ENCODE peak calls at places on chromosomes 3 and 15, in ten cellular contexts. G is stimulated activated CD4-positive, alpha-beta T cell treated with anti-CD3 and anti-CD28 coated beads, TNF-alpha, amount 100 ng/mL, for 48 hours; A is renal cortical epithelial cell; Z is heart right ventricle; Y is midbrain; C is Kasumi-1; E is naive thymus-derived CD8-positive, alpha-beta T cell; S is fibroblast of lung; L is left ventricle myocardium superior; Q is ovary. T is an unnamed sample.

GRCh38 chr15:42064271-42064670 is 30.1 kb downstream of the PLA2G4D start:
- DNase-seq in Q (no peak), A (no peak), Y (no peak), L (no peak), Z (no peak), G (no peak), S (no peak), E (no peak), C (no peak), T (no peak)

GRCh38 chr15:101394056-101394630 is 95.4 kb downstream of the PCSK6 start:
- DNase-seq in L (no peak), C (no peak), Q (no peak), Z (no peak), A (no peak), E (no peak), S (no peak), Y (no peak), G (no peak), T (no peak)

GRCh38 chr3:139309880-139310279 is 33.9 kb upstream of the MRPS22 start:
- DNase-seq in A (peak; percentile 84), C (no peak), E (no peak), G (no peak), L (no peak), S (peak; percentile 69), Z (no peak), Y (no peak), Q (no peak), T (no peak)

GRCh38 chr3:33372218-33373081 is 67.8 kb downstream of the UBP1 start:
- DNase-seq in A (peak; percentile 71), C (peak; percentile 81), Y (peak; percentile 71), S (peak; percentile 78), E (peak; percentile 15), G (peak; percentile 22), L (no peak), Z (peak; percentile 34), Q (no peak), T (peak; percentile 35)

GRCh38 chr3:156388469-156389150 is 166.3 kb downstream of the SSR3 start:
- DNase-seq in Y (no peak), C (no peak), L (peak; percentile 47), E (no peak), A (peak; percentile 6), Q (no peak), G (no peak), S (peak; percentile 99), Z (peak; percentile 57), T (peak; percentile 83)

GRCh38 chr3:101695779-101696372 is 9.4 kb upstream of the RPL24 start:
- DNase-seq in L (no peak), Z (peak; percentile 38), A (peak; percentile 61), S (peak; percentile 50), E (peak; percentile 25), Y (no peak), G (peak; percentile 45), C (no peak), Q (no peak), T (no peak)

GRCh38 chr3:196341142-196341541 is 3.0 kb upstream of the TM4SF19 start:
- DNase-seq in Z (no peak), A (peak; percentile 35), C (peak; percentile 49), S (peak; percentile 70), G (no peak), E (no peak), Q (no peak), Y (no peak), L (no peak), T (peak; percentile 43)

GRCh38 chr15:51589881-51590570 is 32.5 kb downstream of the DMXL2 start:
- DNase-seq in L (no peak), C (peak; percentile 80), E (no peak), A (no peak), S (no peak), Z (no peak), Q (no peak), G (no peak), Y (no peak), T (no peak)

GRCh38 chr3:22241110-22241509 is 490.1 kb upstream of the ZNF385D start:
- DNase-seq in C (no peak), A (no peak), Q (no peak), S (no peak), L (no peak), G (no peak), E (no peak), Y (no peak), Z (no peak), T (no peak)

GRCh38 chr3:58633157-58633865 is 33.3 kb downstream of the FAM3D start:
- DNase-seq in Y (no peak), E (no peak), G (no peak), Z (no peak), A (no peak), Q (no peak), C (no peak), S (no peak), L (no peak), T (no peak)

GRCh38 chr15:100725121-100726069 is 123.0 kb downstream of the ASB7 start:
- DNase-seq in C (no peak), A (peak; percentile 84), S (peak; percentile 95), G (no peak), Z (no peak), E (no peak), L (no peak), Y (no peak), Q (no peak), T (peak; percentile 78)

GRCh38 chr3:159559771-159560170 is 428.9 kb upstream of the IL12A start:
- DNase-seq in Y (no peak), E (no peak), Q (no peak), C (no peak), L (no peak), S (peak; percentile 25), Z (no peak), A (no peak), G (no peak), T (no peak)

GRCh38 chr3:158104346-158105020 is 1.7 kb downstream of the SHOX2 start:
- DNase-seq in S (no peak), Y (no peak), E (no peak), Q (no peak), C (no peak), Z (no peak), L (no peak), A (no peak), G (no peak), T (no peak)

GRCh38 chr15:80659375-80659774 is 35.7 kb upstream of the ABHD17C start:
- DNase-seq in Y (no peak), G (no peak), S (no peak), Q (no peak), Z (no peak), L (no peak), E (no peak), A (no peak), C (no peak), T (no peak)

GRCh38 chr3:16849240-16849639 is 35.5 kb upstream of the PLCL2 start:
- DNase-seq in Q (peak; percentile 46), G (peak; percentile 65), L (peak; percentile 49), A (peak; percentile 25), E (peak; percentile 64), C (no peak), Z (peak; percentile 84), Y (peak; percentile 33), S (peak; percentile 75), T (no peak)

GRCh38 chr15:63389902-63390301 is 8.3 kb upstream of the CA12 start:
- DNase-seq in Q (peak; percentile 45), E (no peak), L (peak; percentile 46), G (no peak), C (no peak), S (no peak), A (peak; percentile 49), Z (no peak), Y (no peak), T (no peak)

GRCh38 chr3:110381992-110382391 is 689.6 kb upstream of the NECTIN3 start:
- DNase-seq in Q (no peak), A (peak; percentile 42), G (no peak), S (no peak), L (no peak), C (no peak), Y (no peak), Z (no peak), E (no peak), T (no peak)

GRCh38 chr15:25060472-25060803 is 105.7 kb downstream of the SNRPN start:
- DNase-seq in Q (peak; percentile 18), A (no peak), C (no peak), G (no peak), Z (no peak), E (no peak), Y (no peak), L (no peak), S (no peak), T (no peak)

GRCh38 chr3:94115482-94115881 is 52.6 kb downstream of the NSUN3 start:
- DNase-seq in L (no peak), S (peak; percentile 45), G (no peak), C (peak; percentile 44), Y (peak; percentile 74), E (no peak), Z (no peak), Q (no peak), A (peak; percentile 34), T (no peak)

GRCh38 chr15:26628879-26629529 is 143.9 kb downstream of the GABRB3 start:
- DNase-seq in S (peak; percentile 57), A (peak; percentile 44), C (no peak), G (no peak), Y (no peak), Q (peak; percentile 88), E (no peak), Z (peak; percentile 40), L (peak; percentile 84), T (no peak)

GRCh38 chr15:100099976-100100375 is 241.8 kb downstream of the ADAMTS17 start:
- DNase-seq in G (no peak), Q (no peak), S (no peak), Y (no peak), L (no peak), Z (no peak), A (no peak), C (no peak), E (no peak), T (no peak)

GRCh38 chr3:130725746-130726145 is 20.9 kb downstream of the PIK3R4 start:
- DNase-seq in G (no peak), L (no peak), S (peak; percentile 52), Y (no peak), Z (no peak), Q (no peak), C (no peak), A (no peak), E (no peak), T (no peak)

GRCh38 chr3:4845882-4846281 is 133.4 kb upstream of the BHLHE40 start:
- DNase-seq in S (no peak), L (no peak), Y (no peak), E (no peak), A (no peak), C (no peak), G (no peak), Z (no peak), Q (no peak), T (no peak)

GRCh38 chr15:37789881-37790280 is 144.6 kb upstream of the TMCO5A start:
- DNase-seq in E (no peak), Q (no peak), C (no peak), Z (no peak), A (peak; percentile 93), Y (no peak), G (no peak), S (peak; percentile 88), L (no peak), T (no peak)

GRCh38 chr15:89016549-89017041 is 71.7 kb upstream of the ABHD2 start:
- DNase-seq in S (peak; percentile 79), G (no peak), Y (no peak), Z (peak; percentile 22), Q (no peak), A (peak; percentile 92), L (no peak), E (no peak), C (no peak), T (peak; percentile 33)

GRCh38 chr15:88042047-88042446 is 214.5 kb downstream of the NTRK3 start:
- DNase-seq in A (no peak), Z (no peak), C (no peak), S (no peak), E (no peak), Y (no peak), L (no peak), Q (no peak), G (no peak), T (no peak)

GRCh38 chr3:19075037-19075436 is 73.3 kb upstream of the KCNH8 start:
- DNase-seq in A (no peak), Q (no peak), E (no peak), Y (no peak), L (no peak), S (no peak), C (no peak), Z (no peak), G (no peak), T (no peak)

GRCh38 chr3:197456271-197457091 is 99.3 kb downstream of the BDH1 start:
- DNase-seq in Q (peak; percentile 92), L (peak; percentile 90), C (no peak), Y (no peak), S (peak; percentile 93), Z (peak; percentile 85), A (peak; percentile 74), E (peak; percentile 9), G (peak; percentile 42), T (peak; percentile 47)

T was measured in skeletal muscle cell.